ENCODE peak calls at places on chromosomes 12 and 14, in five cellular contexts. One of them, this sample, is unnamed.

GRCh38 chr12:76329163-76329562 is 19.1 kb downstream of the BBS10 start:
- DNase-seq in neural progenitor cell: no peak
- DNase-seq in A549: peak; percentile 28
- DNase-seq in cardiac fibroblast: peak; percentile 88
- DNase-seq in HFF-Myc: peak; percentile 43
- DNase-seq in this sample: peak; percentile 76

GRCh38 chr14:75636100-75636692 is 24.5 kb downstream of the ERG28 start:
- DNase-seq in cardiac fibroblast: peak; percentile 54
- DNase-seq in HFF-Myc: no peak
- DNase-seq in neural progenitor cell: peak; percentile 43
- DNase-seq in A549: no peak
- DNase-seq in this sample: peak; percentile 60

GRCh38 chr14:24634158-24634557 is at the start of gene GZMB:
- DNase-seq in cardiac fibroblast: no peak
- DNase-seq in A549: no peak
- DNase-seq in HFF-Myc: no peak
- DNase-seq in neural progenitor cell: no peak
- DNase-seq in this sample: no peak

GRCh38 chr12:80763874-80764273 is 47.2 kb downstream of the MYF5 start:
- DNase-seq in neural progenitor cell: peak; percentile 74
- DNase-seq in HFF-Myc: no peak
- DNase-seq in cardiac fibroblast: peak; percentile 77
- DNase-seq in A549: no peak
- DNase-seq in this sample: peak; percentile 81

GRCh38 chr14:30450620-30451019 is 108.3 kb upstream of the G2E3 start:
- DNase-seq in A549: no peak
- DNase-seq in neural progenitor cell: no peak
- DNase-seq in HFF-Myc: no peak
- DNase-seq in cardiac fibroblast: no peak
- DNase-seq in this sample: peak; percentile 22

GRCh38 chr12:121158085-121158484 is 25.4 kb downstream of the P2RX7 start:
- DNase-seq in HFF-Myc: no peak
- DNase-seq in neural progenitor cell: no peak
- DNase-seq in A549: no peak
- DNase-seq in cardiac fibroblast: no peak
- DNase-seq in this sample: no peak

GRCh38 chr12:15794836-15795235 is 5.6 kb upstream of the EPS8 start:
- DNase-seq in neural progenitor cell: no peak
- DNase-seq in HFF-Myc: no peak
- DNase-seq in A549: no peak
- DNase-seq in cardiac fibroblast: no peak
- DNase-seq in this sample: no peak

GRCh38 chr12:24814379-24815086 is 134.4 kb downstream of the BCAT1 start:
- DNase-seq in neural progenitor cell: no peak
- DNase-seq in HFF-Myc: no peak
- DNase-seq in cardiac fibroblast: no peak
- DNase-seq in A549: no peak
- DNase-seq in this sample: no peak

GRCh38 chr14:31944256-31945073 is 132.6 kb upstream of the ARHGAP5 start:
- DNase-seq in HFF-Myc: no peak
- DNase-seq in neural progenitor cell: no peak
- DNase-seq in A549: peak; percentile 19
- DNase-seq in cardiac fibroblast: no peak
- DNase-seq in this sample: no peak

GRCh38 chr12:5068126-5068525 is 24.4 kb downstream of the KCNA5 start:
- DNase-seq in neural progenitor cell: no peak
- DNase-seq in cardiac fibroblast: no peak
- DNase-seq in HFF-Myc: no peak
- DNase-seq in A549: no peak
- DNase-seq in this sample: no peak
- TF ChIP-seq CTCF in neural progenitor cell: no peak
- TF ChIP-seq CTCF in cardiac fibroblast: no peak
- TF ChIP-seq CTCF in HFF-Myc: no peak
- TF ChIP-seq CTCF in A549: no peak
- TF ChIP-seq CTCF in this sample: no peak

GRCh38 chr12:57134949-57135348 is 6.7 kb downstream of the LRP1 start:
- DNase-seq in A549: no peak
- DNase-seq in HFF-Myc: no peak
- DNase-seq in cardiac fibroblast: no peak
- DNase-seq in neural progenitor cell: no peak
- DNase-seq in this sample: no peak

GRCh38 chr12:57131896-57132744 is 3.8 kb downstream of the LRP1 start:
- DNase-seq in neural progenitor cell: no peak
- DNase-seq in HFF-Myc: no peak
- DNase-seq in cardiac fibroblast: no peak
- DNase-seq in A549: no peak
- DNase-seq in this sample: no peak

GRCh38 chr12:57135487-57135886 is 7.2 kb downstream of the LRP1 start:
- DNase-seq in HFF-Myc: peak; percentile 75
- DNase-seq in neural progenitor cell: peak; percentile 41
- DNase-seq in cardiac fibroblast: peak; percentile 92
- DNase-seq in A549: no peak
- DNase-seq in this sample: peak; percentile 36

GRCh38 chr12:57133013-57133569 is 4.8 kb downstream of the LRP1 start:
- DNase-seq in neural progenitor cell: peak; percentile 28
- DNase-seq in A549: no peak
- DNase-seq in cardiac fibroblast: peak; percentile 63
- DNase-seq in HFF-Myc: no peak
- DNase-seq in this sample: peak; percentile 63

DNA sequence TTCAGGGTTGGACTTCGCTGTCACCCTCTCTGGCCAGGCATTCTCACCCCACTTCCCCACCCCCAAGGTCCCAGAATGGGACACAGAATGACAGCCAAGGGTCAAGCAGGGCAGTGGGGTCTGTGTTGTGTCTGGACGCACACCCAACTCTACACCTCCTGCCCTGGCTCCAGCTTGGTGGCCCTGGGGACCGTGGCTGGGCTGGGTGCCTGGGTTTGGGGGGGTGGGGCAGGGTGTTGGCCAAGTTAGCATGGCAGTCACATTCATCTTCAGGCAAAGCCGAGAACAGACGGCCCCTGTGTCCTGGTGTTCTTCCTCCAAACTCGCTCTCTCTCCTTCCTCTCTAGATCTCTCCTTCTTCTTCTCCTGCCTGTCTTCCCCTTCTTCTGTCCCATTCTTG is 5.6 kb downstream of the LRP1 start:
- DNase-seq in neural progenitor cell: no peak
- DNase-seq in cardiac fibroblast: no peak
- DNase-seq in HFF-Myc: no peak
- DNase-seq in A549: no peak
- DNase-seq in this sample: no peak
- H3K4me3 ChIP-seq in neural progenitor cell: no peak overlapping the region
- H3K4me3 ChIP-seq in cardiac fibroblast: peak overlapping the region; percentile 16
- H3K4me3 ChIP-seq in HFF-Myc: peak overlapping the region; percentile 7
- H3K4me3 ChIP-seq in A549: no peak overlapping the region
- H3K4me3 ChIP-seq in this sample: no peak overlapping the region

DNA sequence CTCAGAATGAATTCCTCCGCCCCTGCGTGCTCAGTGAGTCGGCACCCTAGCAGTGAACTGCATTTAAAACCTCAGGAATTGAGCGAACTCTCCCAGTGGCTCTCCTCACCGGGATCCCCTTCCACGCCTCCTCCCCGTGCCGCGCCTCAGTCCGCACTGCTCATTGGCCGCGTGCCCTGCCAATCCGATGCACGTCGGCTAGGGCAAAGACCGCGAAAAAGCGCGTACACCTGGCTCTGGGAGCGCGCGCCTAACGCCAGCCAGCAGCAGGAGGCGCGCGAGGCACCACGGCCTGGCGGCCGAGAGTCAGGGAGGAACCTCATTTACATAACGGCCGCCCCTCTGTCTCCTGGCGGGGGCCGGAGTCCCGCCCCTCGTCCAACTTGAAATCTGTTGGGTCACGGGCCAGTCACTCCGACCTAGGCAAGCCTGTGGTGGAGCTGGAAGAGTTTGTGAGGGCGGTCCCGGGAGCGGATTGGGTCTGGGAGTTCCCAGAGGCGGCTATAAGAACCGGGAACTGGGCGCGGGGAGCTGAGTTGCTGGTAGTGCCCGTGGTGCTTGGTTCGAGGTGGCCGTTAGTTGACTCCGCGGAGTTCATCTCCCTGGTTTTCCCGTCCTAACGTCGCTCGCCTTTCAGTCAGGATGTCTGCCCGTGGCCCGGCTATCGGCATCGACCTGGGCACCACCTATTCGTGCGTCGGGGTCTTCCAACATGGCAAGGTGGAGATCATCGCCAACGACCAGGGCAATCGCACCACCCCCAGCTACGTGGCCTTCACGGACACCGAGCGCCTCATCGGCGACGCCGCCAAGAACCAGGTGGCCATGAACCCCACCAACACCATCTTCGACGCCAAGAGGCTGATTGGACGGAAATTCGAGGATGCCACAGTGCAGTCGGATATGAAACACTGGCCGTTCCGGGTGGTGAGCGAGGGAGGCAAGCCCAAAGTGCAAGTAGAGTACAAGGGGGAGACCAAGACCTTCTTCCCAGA is at the start of gene HSPA2:
- DNase-seq in neural progenitor cell: peak; percentile 98
- DNase-seq in cardiac fibroblast: peak; percentile 100
- DNase-seq in HFF-Myc: peak; percentile 97
- DNase-seq in A549: peak; percentile 97
- DNase-seq in this sample: peak; percentile 100
- TF ChIP-seq CTCF in neural progenitor cell: peak; percentile 65
- TF ChIP-seq CTCF in cardiac fibroblast: peak; percentile 82
- TF ChIP-seq CTCF in HFF-Myc: peak; percentile 86
- TF ChIP-seq CTCF in A549: peak; percentile 80
- TF ChIP-seq CTCF in this sample: peak; percentile 83

GRCh38 chr14:104844306-104845032 is 20.6 kb upstream of the CEP170B start:
- DNase-seq in A549: no peak
- DNase-seq in HFF-Myc: no peak
- DNase-seq in cardiac fibroblast: no peak
- DNase-seq in neural progenitor cell: peak; percentile 54
- DNase-seq in this sample: no peak
- H3K4me3 ChIP-seq in A549: no peak overlapping the region
- H3K4me3 ChIP-seq in HFF-Myc: no peak overlapping the region
- H3K4me3 ChIP-seq in cardiac fibroblast: no peak overlapping the region
- H3K4me3 ChIP-seq in neural progenitor cell: peak overlapping the region; percentile 44
- H3K4me3 ChIP-seq in this sample: no peak overlapping the region

GRCh38 chr12:102848832-102849231 is 68.2 kb downstream of the PAH start:
- DNase-seq in cardiac fibroblast: no peak
- DNase-seq in neural progenitor cell: no peak
- DNase-seq in A549: no peak
- DNase-seq in HFF-Myc: no peak
- DNase-seq in this sample: no peak
- TF ChIP-seq CTCF in cardiac fibroblast: no peak
- TF ChIP-seq CTCF in neural progenitor cell: peak; percentile 18
- TF ChIP-seq CTCF in A549: no peak
- TF ChIP-seq CTCF in HFF-Myc: no peak
- TF ChIP-seq CTCF in this sample: no peak

GRCh38 chr12:11812558-11813421 is 163.3 kb downstream of the ETV6 start:
- DNase-seq in A549: no peak
- DNase-seq in cardiac fibroblast: peak; percentile 39
- DNase-seq in HFF-Myc: no peak
- DNase-seq in neural progenitor cell: peak; percentile 89
- DNase-seq in this sample: peak; percentile 59
- H3K4me3 ChIP-seq in A549: no peak overlapping the region
- H3K4me3 ChIP-seq in cardiac fibroblast: no peak overlapping the region
- H3K4me3 ChIP-seq in HFF-Myc: no peak overlapping the region
- H3K4me3 ChIP-seq in neural progenitor cell: peak overlapping the region; percentile 40
- H3K4me3 ChIP-seq in this sample: peak overlapping the region; percentile 12

GRCh38 chr12:74897425-74898211 is 312.0 kb downstream of the KCNC2 start:
- DNase-seq in cardiac fibroblast: no peak
- DNase-seq in neural progenitor cell: no peak
- DNase-seq in A549: no peak
- DNase-seq in HFF-Myc: no peak
- DNase-seq in this sample: no peak

GRCh38 chr12:74906224-74906623 is 303.4 kb downstream of the KCNC2 start:
- DNase-seq in A549: no peak
- DNase-seq in cardiac fibroblast: no peak
- DNase-seq in HFF-Myc: no peak
- DNase-seq in neural progenitor cell: peak; percentile 10
- DNase-seq in this sample: no peak

GRCh38 chr12:74899031-74899829 is 310.4 kb downstream of the KCNC2 start:
- DNase-seq in A549: no peak
- DNase-seq in cardiac fibroblast: no peak
- DNase-seq in neural progenitor cell: no peak
- DNase-seq in HFF-Myc: no peak
- DNase-seq in this sample: no peak

GRCh38 chr12:74900232-74900631 is 309.4 kb downstream of the KCNC2 start:
- DNase-seq in neural progenitor cell: no peak
- DNase-seq in A549: no peak
- DNase-seq in HFF-Myc: no peak
- DNase-seq in cardiac fibroblast: no peak
- DNase-seq in this sample: no peak

DNA sequence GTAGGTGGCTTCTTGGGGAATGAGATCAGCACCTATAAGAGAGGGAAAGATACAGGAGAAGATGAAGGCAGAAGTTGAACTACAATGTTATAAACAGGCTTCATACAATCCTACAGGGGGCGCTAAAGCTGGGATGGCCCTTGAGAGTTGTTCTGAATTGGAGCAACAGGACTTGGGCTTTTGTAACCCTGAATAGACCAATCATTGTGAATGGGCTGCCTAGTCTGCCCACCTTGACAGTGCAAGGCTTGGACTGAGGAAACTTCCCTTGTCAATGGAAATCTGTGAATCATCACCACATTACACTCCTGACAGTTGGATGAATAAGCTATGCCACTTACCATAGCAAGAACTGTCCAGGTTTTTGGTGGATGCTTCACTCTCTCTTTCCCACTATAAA is 306.1 kb downstream of the KCNC2 start:
- DNase-seq in neural progenitor cell: peak; percentile 61
- DNase-seq in cardiac fibroblast: no peak
- DNase-seq in HFF-Myc: no peak
- DNase-seq in A549: no peak
- DNase-seq in this sample: no peak
- TF ChIP-seq CTCF in neural progenitor cell: peak; percentile 73
- TF ChIP-seq CTCF in cardiac fibroblast: no peak
- TF ChIP-seq CTCF in HFF-Myc: peak; percentile 48
- TF ChIP-seq CTCF in A549: peak; percentile 19
- TF ChIP-seq CTCF in this sample: peak; percentile 30

DNA sequence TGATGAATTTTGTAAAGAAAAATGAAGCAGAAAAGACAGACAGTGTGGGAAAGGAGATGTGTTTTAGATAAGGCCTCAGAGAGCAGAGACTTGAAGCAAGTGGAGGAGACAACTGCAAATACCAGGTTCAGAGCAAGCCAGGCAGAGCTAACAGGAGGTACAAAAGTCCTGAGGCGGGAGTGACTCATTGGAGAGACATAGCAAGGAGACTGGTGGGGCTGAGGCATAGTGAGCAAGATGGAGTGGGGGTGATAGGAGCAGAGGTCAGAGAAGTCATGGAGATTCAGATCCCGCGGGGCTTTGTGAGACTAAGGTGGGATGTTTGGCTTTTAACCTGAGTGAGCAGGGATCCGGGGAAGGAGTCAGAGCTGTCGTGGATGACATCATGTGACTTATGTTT is 206.6 kb upstream of the LHX5 start:
- DNase-seq in HFF-Myc: no peak
- DNase-seq in A549: peak; percentile 27
- DNase-seq in neural progenitor cell: no peak
- DNase-seq in cardiac fibroblast: no peak
- DNase-seq in this sample: no peak
- H3K4me3 ChIP-seq in HFF-Myc: no peak overlapping the region
- H3K4me3 ChIP-seq in A549: no peak overlapping the region
- H3K4me3 ChIP-seq in neural progenitor cell: no peak overlapping the region
- H3K4me3 ChIP-seq in cardiac fibroblast: no peak overlapping the region
- H3K4me3 ChIP-seq in this sample: no peak overlapping the region